ENCODE peak calls at places on chromosomes 7 and 10, in four cellular contexts. S is neural progenitor cell; Y is CD8-positive, alpha-beta T cell; H is AG04450. A is an unnamed sample.

GRCh38 chr10:25725917-25726716 is 207.9 kb upstream of the MYO3A start:
- DNase-seq in S (peak; percentile 83), Y (no peak), H (no peak), A (peak; percentile 38)

GRCh38 chr7:157002819-157003421 is 7.5 kb downstream of the MNX1 start:
- DNase-seq in S (peak; percentile 81), Y (no peak), H (no peak), A (no peak)

GRCh38 chr7:101772508-101773306 is 44.7 kb upstream of the CUX1 start:
- DNase-seq in S (no peak), Y (no peak), H (no peak), A (no peak)

GRCh38 chr10:51176976-51177690 is 102.8 kb downstream of the PRKG1 start:
- DNase-seq in S (no peak), Y (no peak), H (no peak), A (no peak)

GRCh38 chr10:128116187-128116586 is 10.0 kb downstream of the MKI67 start:
- DNase-seq in S (no peak), Y (no peak), H (no peak), A (no peak)

GRCh38 chr7:95723583-95724180 is 48.7 kb upstream of the DYNC1I1 start:
- DNase-seq in S (peak; percentile 77), Y (no peak), H (no peak), A (peak; percentile 31)

GRCh38 chr10:12726971-12727831 is 274.3 kb downstream of the CCDC3 start:
- DNase-seq in S (no peak), Y (no peak), H (no peak), A (no peak)

GRCh38 chr7:151448261-151449252 is 8.6 kb upstream of the CRYGN start:
- DNase-seq in S (peak; percentile 83), Y (peak; percentile 68), H (no peak), A (peak; percentile 85)

GRCh38 chr10:52965938-52966401 is 193.4 kb upstream of the MBL2 start:
- DNase-seq in S (peak; percentile 64), Y (no peak), H (no peak), A (peak; percentile 68)

GRCh38 chr7:144386741-144387140 is 16.8 kb downstream of the NOBOX start:
- DNase-seq in S (no peak), Y (no peak), H (no peak), A (no peak)

GRCh38 chr10:108184129-108184528 is 1019.6 kb upstream of the SORCS1 start:
- DNase-seq in S (no peak), Y (no peak), H (no peak), A (no peak)

GRCh38 chr10:6928531-6929080 is 348.5 kb upstream of the PRKCQ start:
- DNase-seq in S (peak; percentile 72), Y (no peak), H (no peak), A (no peak)

GRCh38 chr7:130893441-130893894 is 159.5 kb upstream of the KLF14 start:
- DNase-seq in S (no peak), Y (no peak), H (no peak), A (no peak)

GRCh38 chr10:7887417-7887816 is 69.1 kb downstream of the TAF3 start:
- DNase-seq in S (no peak), Y (no peak), H (no peak), A (no peak)

GRCh38 chr7:78279457-78279856 is 480.9 kb downstream of the PHTF2 start:
- DNase-seq in S (no peak), Y (no peak), H (no peak), A (no peak)

GRCh38 chr10:87092861-87093460 is 1.7 kb downstream of the GLUD1 start:
- DNase-seq in S (peak; percentile 89), Y (peak; percentile 1), H (no peak), A (no peak)

GRCh38 chr7:158407581-158408331 is 179.9 kb downstream of the PTPRN2 start:
- DNase-seq in S (peak; percentile 74), Y (no peak), H (no peak), A (no peak)

GRCh38 chr10:62581351-62581750 is 207.2 kb downstream of the ZNF365 start:
- DNase-seq in S (no peak), Y (no peak), H (no peak), A (no peak)

GRCh38 chr7:141178486-141179135 is 104.7 kb downstream of the TMEM178B start:
- DNase-seq in S (no peak), Y (no peak), H (no peak), A (no peak)

GRCh38 chr10:5040781-5041470 is 37.3 kb upstream of the AKR1C2 start:
- DNase-seq in S (no peak), Y (no peak), H (no peak), A (no peak)

GRCh38 chr7:1040790-1041189 is 3.6 kb upstream of the GPR146 start:
- DNase-seq in S (peak; percentile 72), Y (no peak), H (peak; percentile 62), A (no peak)

GRCh38 chr7:26534649-26535482 is 243.2 kb downstream of the SNX10 start:
- DNase-seq in S (no peak), Y (no peak), H (no peak), A (no peak)

GRCh38 chr10:123096452-123096851 is 39.3 kb upstream of the HMX3 start:
- DNase-seq in S (no peak), Y (no peak), H (no peak), A (no peak)

GRCh38 chr7:111239437-111239836 is 148.5 kb downstream of the LRRN3 start:
- DNase-seq in S (no peak), Y (no peak), H (no peak), A (no peak)

GRCh38 chr10:73253226-73253557 is 748 bp upstream of the MRPS16 start:
- DNase-seq in S (peak; percentile 13), Y (no peak), H (no peak), A (peak; percentile 41)

GRCh38 chr10:106078796-106079576 is 1085.5 kb downstream of the SORCS1 start:
- DNase-seq in S (no peak), Y (no peak), H (no peak), A (no peak)

GRCh38 chr7:2321020-2321419 is 6.8 kb upstream of the SNX8 start:
- DNase-seq in S (peak; percentile 60), Y (no peak), H (no peak), A (no peak)

GRCh38 chr7:87225696-87226095 is 6.2 kb upstream of the TMEM243 start:
- DNase-seq in S (no peak), Y (no peak), H (no peak), A (no peak)

GRCh38 chr10:12872577-12872976 is 128.9 kb downstream of the CCDC3 start:
- DNase-seq in S (no peak), Y (no peak), H (no peak), A (no peak)

GRCh38 chr10:116728526-116729096 is 13.8 kb downstream of the HSPA12A start:
- DNase-seq in S (no peak), Y (no peak), H (no peak), A (no peak)

GRCh38 chr7:133932591-133932990 is 194.5 kb upstream of the LRGUK start:
- DNase-seq in S (no peak), Y (no peak), H (no peak), A (no peak)

GRCh38 chr10:75035975-75036708 is 75.3 kb upstream of the SAMD8 start:
- DNase-seq in S (no peak), Y (no peak), H (no peak), A (peak; percentile 66)

GRCh38 chr10:89207181-89207800 is at the start of gene CH25H:
- DNase-seq in S (peak; percentile 81), Y (no peak), H (no peak), A (peak; percentile 36)

DNA sequence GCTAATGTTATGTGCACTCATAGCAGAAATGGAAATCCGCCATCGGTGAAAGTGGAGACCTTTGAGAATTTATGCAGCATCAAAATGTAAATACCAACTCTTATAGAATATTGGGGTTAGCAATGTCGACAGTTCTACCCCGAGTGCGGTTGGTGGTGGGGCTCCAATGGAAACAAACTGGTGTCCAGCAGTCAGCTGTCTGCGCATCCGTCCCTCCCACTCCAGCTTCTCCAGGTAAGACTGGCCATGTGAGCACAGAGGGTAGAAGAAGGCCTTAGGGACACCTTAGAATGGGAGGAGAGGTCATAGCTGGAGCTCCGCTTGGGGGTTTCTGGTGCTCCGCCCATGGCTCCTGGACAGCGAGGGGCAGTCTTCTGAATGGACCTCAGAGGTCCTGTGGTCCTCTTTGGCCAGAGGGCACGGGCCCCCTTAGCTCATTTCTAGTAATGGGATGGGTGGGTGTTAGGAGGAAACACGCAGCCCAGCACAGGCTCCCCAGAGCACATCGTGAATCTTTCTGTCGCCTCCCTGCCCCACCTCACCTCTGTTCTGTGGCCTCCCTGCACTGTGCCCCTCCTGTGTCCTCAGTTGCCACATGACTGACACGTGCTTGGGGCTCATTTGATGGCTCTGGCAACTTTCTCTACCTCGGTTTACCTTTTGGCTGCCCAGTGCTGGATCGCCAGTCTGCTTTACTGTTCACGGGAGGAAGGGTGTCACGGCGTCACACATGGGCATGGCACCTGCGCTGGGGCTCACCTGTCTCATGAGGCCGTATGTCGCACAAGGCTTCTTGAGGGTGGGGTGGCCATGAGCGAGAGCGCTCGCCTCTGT is 50.0 kb downstream of the MGMT start:
- DNase-seq in S (no peak), Y (no peak), H (no peak), A (no peak)
- TF ChIP-seq CTCF in S (no peak), Y (no peak), H (no peak), A (no peak)

GRCh38 chr10:96415150-96415895 is 56.5 kb upstream of the OPALIN start:
- DNase-seq in S (no peak), Y (no peak), H (no peak), A (no peak)

GRCh38 chr10:96414303-96414702 is 55.5 kb upstream of the OPALIN start:
- DNase-seq in S (no peak), Y (no peak), H (no peak), A (no peak)

GRCh38 chr10:96415896-96416554 is 57.2 kb upstream of the OPALIN start:
- DNase-seq in S (no peak), Y (no peak), H (no peak), A (no peak)

GRCh38 chr10:96410296-96410695 is 51.5 kb upstream of the OPALIN start:
- DNase-seq in S (no peak), Y (no peak), H (no peak), A (no peak)

DNA sequence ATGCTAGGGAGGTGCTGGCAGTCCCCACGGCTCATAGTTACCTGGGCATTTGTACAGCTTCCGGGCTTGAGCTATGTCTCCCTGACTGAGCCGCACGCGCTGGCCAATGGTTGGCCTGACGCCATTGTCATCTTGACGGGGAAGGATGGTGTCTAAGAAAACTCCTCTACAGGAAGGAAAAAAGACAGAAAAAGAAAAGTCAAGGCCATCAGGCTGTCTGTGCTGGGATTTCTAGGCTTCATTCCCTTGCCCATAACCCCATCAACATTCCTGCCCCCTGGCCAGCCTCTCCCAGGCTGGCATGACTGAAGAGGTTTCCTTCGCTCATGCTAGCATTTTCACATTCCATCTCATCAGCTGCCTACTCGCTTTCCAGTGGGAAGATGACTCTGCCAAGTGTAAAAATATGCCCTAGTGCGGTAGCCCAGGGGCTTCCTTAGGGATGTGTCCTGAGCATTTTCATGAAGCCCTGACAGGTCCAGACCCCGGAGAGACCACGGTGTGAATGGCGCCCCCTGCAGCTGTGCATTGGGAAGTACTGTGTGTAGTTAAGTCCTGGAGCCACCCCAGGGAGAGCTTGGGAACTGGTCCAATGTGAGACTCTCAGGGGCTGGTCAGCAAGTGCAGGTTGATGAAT is 54.5 kb upstream of the OPALIN start:
- DNase-seq in S (no peak), Y (no peak), H (no peak), A (no peak)
- TF ChIP-seq CTCF in S (peak; percentile 44), Y (no peak), H (no peak), A (peak; percentile 5)

GRCh38 chr10:43376828-43377227 is 5.4 kb downstream of the FXYD4 start:
- DNase-seq in S (no peak), Y (no peak), H (no peak), A (no peak)
- TF ChIP-seq CTCF in S (no peak), Y (no peak), H (no peak), A (no peak)

GRCh38 chr7:55521543-55522267 is 50.6 kb downstream of the VOPP1 start:
- DNase-seq in S (no peak), Y (no peak), H (no peak), A (no peak)
- TF ChIP-seq CTCF in S (no peak), Y (no peak), H (no peak), A (no peak)